ENCODE peak calls at places on chromosomes 3 and 15, in six cellular contexts. K, D, B, S, L and P are unnamed samples.

GRCh38 chr15:31032959-31033358 is 41.5 kb upstream of the MTMR10 start:
- DNase-seq in L (no peak), K (no peak), D (peak), S (no peak), B (peak), P (no peak)

GRCh38 chr15:85642693-85643058 is 152.0 kb downstream of the KLHL25 start:
- DNase-seq in L (peak), S (no peak), B (peak), D (peak), K (no peak), P (no peak)

GRCh38 chr3:121660356-121661171 is at the start of gene HCLS1:
- DNase-seq in D (peak), S (no peak), K (no peak), L (peak), B (peak), P (peak)

GRCh38 chr15:30001592-30001991 is 81.2 kb upstream of the GOLGA8J start:
- DNase-seq in L (no peak), B (no peak), D (no peak), S (peak), K (peak), P (no peak)

GRCh38 chr3:59783468-59783988 is 733.7 kb upstream of the CFAP20DC start:
- DNase-seq in B (no peak), L (no peak), D (no peak), S (no peak), K (no peak), P (no peak)

GRCh38 chr3:15771444-15771843 is 26.3 kb downstream of the ANKRD28 start:
- DNase-seq in S (no peak), D (no peak), L (no peak), K (no peak), B (no peak), P (no peak)

GRCh38 chr3:114242947-114243346 is 5.6 kb upstream of the ZNF80 start:
- DNase-seq in S (no peak), D (no peak), B (no peak), L (no peak), K (no peak), P (no peak)

GRCh38 chr3:54773251-54773650 is 154.6 kb downstream of the LRTM1 start:
- DNase-seq in D (no peak), B (no peak), S (no peak), L (no peak), K (no peak), P (no peak)

GRCh38 chr3:194112120-194113106 is 23.5 kb upstream of the HES1 start:
- DNase-seq in K (no peak), L (no peak), B (no peak), S (no peak), D (no peak), P (no peak)

GRCh38 chr3:103712320-103713008 is 1277.6 kb downstream of the ZPLD1 start:
- DNase-seq in B (peak), S (no peak), K (no peak), D (peak), L (no peak), P (no peak)

GRCh38 chr3:105108823-105109222 is 257.9 kb upstream of the ALCAM start:
- DNase-seq in D (peak), S (no peak), L (no peak), K (no peak), B (peak), P (no peak)

GRCh38 chr3:120094776-120095225 is 554 bp upstream of the GSK3B start:
- DNase-seq in B (no peak), D (peak), L (peak), S (peak), K (peak), P (no peak)

GRCh38 chr3:80338366-80338765 is 570.6 kb upstream of the ROBO1 start:
- DNase-seq in L (no peak), B (peak), D (peak), S (no peak), K (no peak), P (no peak)

GRCh38 chr15:33243869-33244268 is 49.4 kb upstream of the FMN1 start:
- DNase-seq in S (no peak), B (peak), L (no peak), D (peak), K (no peak), P (no peak)

GRCh38 chr3:9797196-9797945 is 4.5 kb downstream of the ARPC4 start:
- DNase-seq in K (no peak), B (peak), L (no peak), S (no peak), D (peak), P (no peak)

GRCh38 chr15:81548350-81549116 is 174.5 kb upstream of the TMC3 start:
- DNase-seq in S (no peak), K (no peak), D (no peak), L (no peak), B (no peak), P (no peak)

GRCh38 chr3:172107403-172107802 is 68.0 kb downstream of the FNDC3B start:
- DNase-seq in K (no peak), D (no peak), L (no peak), S (no peak), B (no peak), P (no peak)
- TF ChIP-seq CTCF in K (no peak), D (no peak), L (no peak), S (no peak), B (no peak), P (no peak)

GRCh38 chr3:143344516-143345165 is 225.1 kb downstream of the CHST2 start:
- DNase-seq in S (no peak), K (no peak), L (no peak), B (no peak), D (no peak), P (no peak)

GRCh38 chr3:143352850-143353550 is 233.4 kb downstream of the CHST2 start:
- DNase-seq in S (no peak), B (no peak), L (no peak), D (no peak), K (peak), P (no peak)

GRCh38 chr3:143349455-143349854 is 229.9 kb downstream of the CHST2 start:
- DNase-seq in L (no peak), K (no peak), B (no peak), D (no peak), S (no peak), P (no peak)

GRCh38 chr3:143352031-143352623 is 232.6 kb downstream of the CHST2 start:
- DNase-seq in L (no peak), D (no peak), K (no peak), S (no peak), B (no peak), P (peak)

GRCh38 chr3:143348486-143349327 is 229.1 kb downstream of the CHST2 start:
- DNase-seq in D (no peak), S (no peak), B (no peak), L (no peak), K (peak), P (no peak)
- TF ChIP-seq CTCF in D (peak), S (no peak), B (peak), L (peak), K (peak), P (no peak)

GRCh38 chr15:64742921-64743320 is 32.5 kb downstream of the RBPMS2 start:
- DNase-seq in B (no peak), D (no peak), L (no peak), K (no peak), S (no peak), P (no peak)

GRCh38 chr15:64742385-64742784 is 33.0 kb downstream of the RBPMS2 start:
- DNase-seq in L (no peak), B (no peak), S (no peak), K (no peak), D (no peak), P (no peak)

GRCh38 chr15:64739216-64739976 is 36.0 kb downstream of the RBPMS2 start:
- DNase-seq in L (no peak), B (no peak), S (no peak), D (no peak), K (no peak), P (no peak)

GRCh38 chr15:64738231-64739095 is 36.9 kb downstream of the RBPMS2 start:
- DNase-seq in S (no peak), L (no peak), K (peak), D (no peak), B (no peak), P (no peak)

DNA sequence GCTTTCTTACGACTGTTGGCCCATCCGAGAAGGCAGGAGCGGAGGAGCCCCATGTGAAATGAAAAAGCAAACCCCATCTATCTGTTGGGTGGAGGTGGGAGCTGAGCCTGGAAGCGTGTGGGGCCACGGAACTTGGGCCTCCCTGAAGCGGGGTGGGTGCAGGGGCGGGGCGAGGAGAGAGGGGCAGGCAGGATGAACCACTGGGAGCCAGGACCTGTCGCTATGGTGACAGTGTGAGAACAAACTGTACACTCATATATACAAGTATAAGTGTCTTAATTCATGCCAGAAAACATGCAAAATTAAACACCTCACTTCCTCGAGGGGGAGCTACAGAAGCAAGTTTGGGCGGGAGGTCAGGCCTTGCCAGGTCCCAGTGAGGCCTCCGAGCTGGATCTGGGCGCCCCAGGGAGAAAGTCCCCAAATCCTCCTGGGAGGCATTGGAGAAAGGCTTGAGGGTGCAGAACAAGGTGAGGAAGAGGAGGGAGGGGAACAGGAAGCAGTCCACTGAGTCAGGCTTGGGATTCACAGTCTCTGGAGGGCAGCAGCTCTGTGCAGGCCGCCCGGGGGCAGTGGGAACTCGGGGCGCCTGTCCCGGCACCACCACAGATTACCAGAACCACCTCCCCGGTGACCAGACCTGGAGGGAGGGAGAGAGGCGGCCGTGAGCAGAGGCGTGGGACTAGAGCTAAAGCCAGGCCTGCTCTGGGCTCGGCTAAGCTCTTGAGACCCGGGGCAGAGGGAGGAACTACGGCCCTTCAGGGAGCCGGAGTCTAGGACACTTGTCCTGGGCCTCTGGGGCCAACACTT is 34.8 kb downstream of the RBPMS2 start:
- DNase-seq in B (peak), L (peak), K (no peak), S (no peak), D (peak), P (no peak)
- TF ChIP-seq CTCF in B (peak), L (peak), K (peak), S (no peak), D (peak), P (no peak)

GRCh38 chr3:41893977-41894376 is 67.9 kb downstream of the ULK4 start:
- DNase-seq in B (peak), S (no peak), L (no peak), K (peak), D (peak), P (peak)
- TF ChIP-seq CTCF in B (peak), S (peak), L (peak), K (peak), D (peak), P (peak)

DNA sequence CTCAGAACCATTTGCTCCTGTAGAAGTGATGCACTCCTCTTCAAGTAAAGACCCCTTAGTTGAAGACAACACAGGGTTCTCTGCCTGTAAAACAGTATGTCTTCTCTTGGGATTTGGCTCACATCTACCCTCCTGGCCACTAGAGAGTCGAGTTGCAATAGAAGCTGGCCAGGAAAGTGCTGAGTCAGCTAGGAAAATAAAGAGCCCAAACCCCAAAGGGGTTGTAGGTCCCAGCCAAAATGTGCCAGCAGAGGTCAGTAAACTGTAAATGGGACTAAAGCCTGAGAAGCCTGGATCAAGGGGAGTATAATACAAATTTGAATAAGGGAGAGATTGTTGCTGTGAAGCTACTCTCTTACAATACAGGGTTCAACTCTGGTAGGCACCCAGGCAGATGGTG is 37.2 kb upstream of the THBS1 start:
- DNase-seq in K (peak), S (no peak), L (no peak), D (peak), B (peak), P (no peak)
- TF ChIP-seq CTCF in K (peak), S (no peak), L (no peak), D (no peak), B (no peak), P (no peak)

DNA sequence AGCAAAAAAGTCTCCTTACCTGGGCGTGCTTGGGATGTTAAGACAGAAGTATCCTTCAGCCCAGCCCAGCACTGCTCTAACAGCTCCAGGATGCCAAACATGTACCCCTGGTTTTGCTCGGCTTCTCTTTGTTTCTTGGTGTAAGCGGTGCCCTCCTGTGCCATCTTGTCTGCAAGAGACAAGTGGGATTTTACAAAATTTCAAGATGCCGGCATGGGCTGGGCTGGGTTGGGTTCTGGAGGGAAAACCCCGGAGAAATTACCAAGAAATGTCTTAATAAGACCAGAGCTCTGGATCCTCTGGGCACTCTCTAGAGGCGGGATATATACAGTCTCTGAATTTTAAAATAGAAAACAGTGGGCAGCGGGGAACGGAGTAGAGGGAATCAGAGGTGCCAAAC is 4.6 kb upstream of the SOX14 start:
- DNase-seq in B (no peak), L (no peak), K (no peak), S (no peak), D (no peak), P (no peak)
- TF ChIP-seq CTCF in B (no peak), L (no peak), K (no peak), S (no peak), D (no peak), P (no peak)

DNA sequence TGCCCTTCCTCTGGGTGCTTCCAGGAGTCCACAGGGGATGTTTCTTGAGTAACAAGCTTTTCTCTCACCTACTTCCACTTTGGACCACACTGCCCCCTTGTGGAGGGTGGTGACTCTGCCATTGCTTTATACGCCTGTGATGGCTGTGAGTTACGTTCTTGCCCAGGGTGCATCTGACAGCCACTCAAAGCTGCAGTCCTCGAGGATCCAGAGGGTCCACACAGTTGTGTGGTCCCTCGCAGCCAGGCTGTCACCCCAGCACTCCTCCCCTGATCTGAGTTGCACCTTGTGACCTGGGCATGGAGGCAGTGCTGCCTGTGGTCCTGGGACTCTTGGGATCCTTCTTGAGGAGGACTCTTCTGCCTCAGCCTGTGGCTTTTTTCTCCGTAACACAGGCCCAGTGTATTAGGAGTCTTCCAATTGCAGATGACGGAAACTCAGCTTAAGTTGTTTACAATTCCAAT is 23.4 kb downstream of the FOXL2 start:
- DNase-seq in S (peak), K (peak), L (peak), D (peak), B (peak), P (peak)
- TF ChIP-seq CTCF in S (peak), K (peak), L (peak), D (peak), B (peak), P (peak)

GRCh38 chr3:158773845-158774542 is 27.9 kb upstream of the MFSD1 start:
- DNase-seq in B (peak), K (no peak), D (peak), S (no peak), L (no peak), P (no peak)
- TF ChIP-seq CTCF in B (no peak), K (no peak), D (no peak), S (no peak), L (no peak), P (no peak)

GRCh38 chr3:46695177-46695961 is 1.9 kb upstream of the ALS2CL start:
- DNase-seq in S (peak), K (peak), B (peak), L (peak), D (peak), P (peak)
- TF ChIP-seq CTCF in S (peak), K (peak), B (no peak), L (peak), D (peak), P (peak)